ENCODE peak calls at places on chromosomes 16 and 17, in four cellular contexts. E is mesenchymal stem cell; J is Caki2; F is activated CD4-positive, alpha-beta T cell treated with anti-CD3 and anti-CD28 coated beads, Interleukin-2, amount 10 ng/mL, durations not matched to agents 7 days and 5 days. R is an unnamed sample.

GRCh38 chr16:5862103-5863003 is 764.8 kb upstream of the EEF2KMT start:
- DNase-seq in J (no peak), F (no peak), E (no peak), R (no peak)

GRCh38 chr17:3447625-3448024 is 14.0 kb upstream of the OR1E2 start:
- DNase-seq in E (no peak), F (no peak), J (no peak), R (no peak)

GRCh38 chr16:4517812-4518211 is 20.8 kb downstream of the CDIP1 start:
- DNase-seq in E (peak; percentile 61), J (peak; percentile 30), F (no peak), R (no peak)

GRCh38 chr17:69637399-69638165 is 223.1 kb downstream of the MAP2K6 start:
- DNase-seq in F (no peak), E (peak; percentile 20), J (no peak), R (no peak)

GRCh38 chr17:66540131-66540781 is 237.8 kb downstream of the PRKCA start:
- DNase-seq in E (peak; percentile 95), F (no peak), J (peak; percentile 40), R (no peak)

GRCh38 chr16:29665294-29666077 is 2.4 kb downstream of the SPN start:
- DNase-seq in E (no peak), F (no peak), J (no peak), R (no peak)

GRCh38 chr16:84878770-84879169 is 59.0 kb downstream of the CRISPLD2 start:
- DNase-seq in F (no peak), E (no peak), J (no peak), R (no peak)

GRCh38 chr16:2467301-2468141 is 3.6 kb upstream of the NTN3 start:
- DNase-seq in F (no peak), J (peak; percentile 61), E (peak; percentile 70), R (no peak)

GRCh38 chr16:844638-845348 is 44.3 kb upstream of the GNG13 start:
- DNase-seq in J (no peak), F (no peak), E (no peak), R (no peak)

GRCh38 chr17:78735832-78736525 is 46.1 kb downstream of the CYTH1 start:
- DNase-seq in F (peak; percentile 45), E (peak; percentile 46), J (no peak), R (no peak)

GRCh38 chr17:36994438-36994837 is 45.7 kb downstream of the AATF start:
- DNase-seq in E (peak; percentile 62), J (no peak), F (no peak), R (no peak)

GRCh38 chr17:78769200-78769773 is 12.8 kb downstream of the CYTH1 start:
- DNase-seq in F (no peak), E (no peak), J (no peak), R (no peak)

GRCh38 chr17:57685499-57686132 is 59.5 kb downstream of the CCDC182 start:
- DNase-seq in F (no peak), E (no peak), J (no peak), R (no peak)

GRCh38 chr16:56190903-56191806 is at the start of gene GNAO1:
- DNase-seq in F (peak; percentile 51), E (peak; percentile 58), J (peak; percentile 74), R (no peak)

GRCh38 chr17:40646791-40647548 is 648 bp downstream of the SMARCE1 start:
- DNase-seq in E (peak; percentile 20), J (no peak), F (peak; percentile 53), R (no peak)

GRCh38 chr17:39732586-39732985 is 2.3 kb upstream of the MIEN1 start:
- DNase-seq in E (no peak), J (no peak), F (no peak), R (no peak)